ENCODE peak calls at places on chromosomes 5 and 9, in ten cellular contexts. T is T-helper 22 cell; Y is EH; N is activated CD8-positive, alpha-beta memory T cell treated with anti-CD3 and anti-CD28 coated beads, Interleukin-2, amount 50 U/mL, for 48 hours; S is pons; B is H54; Z is NCI-H1105; A is SK-N-SH; I is fibroblast of mammary gland; G is ELF-1. F is an unnamed sample.

GRCh38 chr5:88827997-88828396 is 55.0 kb downstream of the MEF2C start:
- DNase-seq in T (no peak), Y (peak), N (no peak), S (no peak), B (no peak), Z (no peak), A (no peak), I (no peak), G (no peak), F (no peak)

GRCh38 chr5:53481354-53481886 is 991 bp downstream of the FST start:
- DNase-seq in T (no peak), Y (peak), N (no peak), S (no peak), B (no peak), Z (no peak), A (no peak), I (peak), G (no peak), F (no peak)

GRCh38 chr5:58294598-58295298 is 165.1 kb downstream of the PLK2 start:
- DNase-seq in T (no peak), Y (peak), N (no peak), S (no peak), B (peak), Z (no peak), A (no peak), I (peak), G (no peak), F (peak)

GRCh38 chr5:147223951-147224791 is 10.7 kb upstream of the STK32A start:
- DNase-seq in T (no peak), Y (peak), N (no peak), S (peak), B (peak), Z (peak), A (peak), I (peak), G (peak), F (no peak)

GRCh38 chr5:115389799-115390382 is 93.4 kb upstream of the CCDC112 start:
- DNase-seq in T (no peak), Y (no peak), N (no peak), S (no peak), B (no peak), Z (no peak), A (no peak), I (no peak), G (peak), F (no peak)

GRCh38 chr9:108093773-108094675 is 604.5 kb upstream of the KLF4 start:
- DNase-seq in T (no peak), Y (peak), N (no peak), S (no peak), B (peak), Z (no peak), A (no peak), I (peak), G (peak), F (no peak)

GRCh38 chr9:114403153-114403756 is 15.5 kb upstream of the AKNA start:
- DNase-seq in T (no peak), Y (no peak), N (no peak), S (no peak), B (no peak), Z (no peak), A (no peak), I (no peak), G (no peak), F (no peak)

GRCh38 chr5:131405674-131406073 is 141.8 kb downstream of the CDC42SE2 start:
- DNase-seq in T (no peak), Y (no peak), N (no peak), S (no peak), B (no peak), Z (no peak), A (no peak), I (no peak), G (no peak), F (no peak)

GRCh38 chr5:74054139-74054538 is 428.1 kb downstream of the ARHGEF28 start:
- DNase-seq in T (no peak), Y (no peak), N (no peak), S (no peak), B (no peak), Z (no peak), A (peak), I (no peak), G (no peak), F (no peak)

GRCh38 chr5:75006821-75007536 is 45.4 kb downstream of the GCNT4 start:
- DNase-seq in T (no peak), Y (peak), N (no peak), S (no peak), B (no peak), Z (no peak), A (no peak), I (no peak), G (no peak), F (no peak)

GRCh38 chr5:78964889-78965288 is 20.2 kb downstream of the ARSB start:
- DNase-seq in T (no peak), Y (peak), N (no peak), S (peak), B (peak), Z (no peak), A (peak), I (peak), G (no peak), F (peak)

GRCh38 chr9:134785325-134786108 is 95.1 kb upstream of the FCN2 start:
- DNase-seq in T (no peak), Y (no peak), N (no peak), S (no peak), B (peak), Z (no peak), A (peak), I (no peak), G (no peak), F (no peak)

F was measured in putamen.